ENCODE peak calls at places on chromosomes 11 and 22, in four cellular contexts. One of them, this sample, is unnamed.

GRCh38 chr11:61083601-61084147 is 18.6 kb upstream of the CD5 start:
- DNase-seq in effector memory CD4-positive, alpha-beta T cell: peak
- DNase-seq in HuH-7.5: no peak
- DNase-seq in NCI-H1092 treated with DMSO at 0.1 percent for 48 hours: no peak
- DNase-seq in this sample: no peak

GRCh38 chr11:2566223-2567025 is 121.6 kb downstream of the KCNQ1 start:
- DNase-seq in HuH-7.5: no peak
- DNase-seq in NCI-H1092 treated with DMSO at 0.1 percent for 48 hours: no peak
- DNase-seq in effector memory CD4-positive, alpha-beta T cell: no peak
- DNase-seq in this sample: no peak

GRCh38 chr11:951507-951906 is 25.8 kb downstream of the AP2A2 start:
- DNase-seq in NCI-H1092 treated with DMSO at 0.1 percent for 48 hours: no peak
- DNase-seq in HuH-7.5: no peak
- DNase-seq in effector memory CD4-positive, alpha-beta T cell: no peak
- DNase-seq in this sample: no peak

GRCh38 chr11:115178705-115179104 is 325.5 kb downstream of the CADM1 start:
- DNase-seq in NCI-H1092 treated with DMSO at 0.1 percent for 48 hours: no peak
- DNase-seq in HuH-7.5: no peak
- DNase-seq in effector memory CD4-positive, alpha-beta T cell: no peak
- DNase-seq in this sample: no peak

GRCh38 chr11:32312206-32312817 is 123.0 kb downstream of the WT1 start:
- DNase-seq in NCI-H1092 treated with DMSO at 0.1 percent for 48 hours: no peak
- DNase-seq in HuH-7.5: no peak
- DNase-seq in effector memory CD4-positive, alpha-beta T cell: no peak
- DNase-seq in this sample: no peak

GRCh38 chr11:15687342-15687741 is 572.6 kb downstream of the INSC start:
- DNase-seq in effector memory CD4-positive, alpha-beta T cell: no peak
- DNase-seq in HuH-7.5: no peak
- DNase-seq in NCI-H1092 treated with DMSO at 0.1 percent for 48 hours: no peak
- DNase-seq in this sample: no peak

GRCh38 chr22:22893891-22894739 is 6.5 kb downstream of the IGLL5 start:
- DNase-seq in NCI-H1092 treated with DMSO at 0.1 percent for 48 hours: no peak
- DNase-seq in effector memory CD4-positive, alpha-beta T cell: no peak
- DNase-seq in HuH-7.5: no peak
- DNase-seq in this sample: no peak

GRCh38 chr11:23520226-23520960 is 660.1 kb upstream of the CCDC179 start:
- DNase-seq in effector memory CD4-positive, alpha-beta T cell: no peak
- DNase-seq in HuH-7.5: no peak
- DNase-seq in NCI-H1092 treated with DMSO at 0.1 percent for 48 hours: no peak
- DNase-seq in this sample: no peak

GRCh38 chr22:44405661-44406060 is 92.4 kb downstream of the RTL6 start:
- DNase-seq in HuH-7.5: no peak
- DNase-seq in effector memory CD4-positive, alpha-beta T cell: no peak
- DNase-seq in NCI-H1092 treated with DMSO at 0.1 percent for 48 hours: no peak
- DNase-seq in this sample: no peak

GRCh38 chr11:8372641-8373381 is 109.1 kb upstream of the LMO1 start:
- DNase-seq in NCI-H1092 treated with DMSO at 0.1 percent for 48 hours: no peak
- DNase-seq in effector memory CD4-positive, alpha-beta T cell: no peak
- DNase-seq in HuH-7.5: no peak
- DNase-seq in this sample: no peak

GRCh38 chr22:38175206-38176118 is 6.2 kb downstream of the PLA2G6 start:
- DNase-seq in effector memory CD4-positive, alpha-beta T cell: no peak
- DNase-seq in NCI-H1092 treated with DMSO at 0.1 percent for 48 hours: no peak
- DNase-seq in HuH-7.5: no peak
- DNase-seq in this sample: no peak

GRCh38 chr22:41538583-41538982 is 5.7 kb downstream of the POLR3H start:
- DNase-seq in NCI-H1092 treated with DMSO at 0.1 percent for 48 hours: no peak
- DNase-seq in HuH-7.5: no peak
- DNase-seq in effector memory CD4-positive, alpha-beta T cell: no peak
- DNase-seq in this sample: no peak

This sample was measured in T-helper 17 cell.